ENCODE peak calls at places on chromosome 5, in five cellular contexts. P, V, Q, N and F are unnamed samples.

GRCh38 chr5:142320427-142320732 is 4.4 kb downstream of the SPRY4 start:
- DNase-seq in P (no peak), V (no peak), Q (no peak), N (no peak), F (no peak)

GRCh38 chr5:34684281-34684979 is 28.3 kb downstream of the RAI14 start:
- DNase-seq in P (no peak), V (peak; percentile 79), Q (no peak), N (no peak), F (no peak)

GRCh38 chr5:74625742-74626241 is 14.7 kb downstream of the ENC1 start:
- DNase-seq in P (no peak), V (peak; percentile 49), Q (no peak), N (no peak), F (no peak)

GRCh38 chr5:28580616-28581015 is 1542.2 kb upstream of the CDH9 start:
- DNase-seq in P (no peak), V (no peak), Q (no peak), N (no peak), F (no peak)

GRCh38 chr5:82820188-82820587 is 257.0 kb downstream of the TMEM167A start:
- DNase-seq in P (no peak), V (no peak), Q (no peak), N (no peak), F (no peak)

GRCh38 chr5:96683392-96683791 is 21.2 kb downstream of the CAST start:
- DNase-seq in P (no peak), V (no peak), Q (no peak), N (no peak), F (no peak)

GRCh38 chr5:79612667-79613190 is 488 bp downstream of the TENT2 start:
- DNase-seq in P (no peak), V (no peak), Q (no peak), N (no peak), F (no peak)

GRCh38 chr5:177478711-177479646 is 5.5 kb upstream of the DBN1 start:
- DNase-seq in P (peak; percentile 71), V (no peak), Q (peak; percentile 82), N (no peak), F (peak; percentile 97)

GRCh38 chr5:144142826-144143167 is 27.7 kb downstream of the YIPF5 start:
- DNase-seq in P (no peak), V (no peak), Q (no peak), N (no peak), F (no peak)

GRCh38 chr5:107739661-107740060 is 68.9 kb upstream of the EFNA5 start:
- DNase-seq in P (no peak), V (no peak), Q (no peak), N (no peak), F (no peak)

GRCh38 chr5:146719179-146719578 is 159.4 kb downstream of the PPP2R2B start:
- DNase-seq in P (no peak), V (no peak), Q (no peak), N (no peak), F (no peak)

GRCh38 chr5:134394932-134395331 is 16.7 kb downstream of the CDKN2AIPNL start:
- DNase-seq in P (no peak), V (no peak), Q (no peak), N (no peak), F (no peak)

GRCh38 chr5:33072296-33072695 is 361.2 kb downstream of the NPR3 start:
- DNase-seq in P (no peak), V (no peak), Q (no peak), N (no peak), F (no peak)

GRCh38 chr5:51194626-51195025 is 188.6 kb upstream of the ISL1 start:
- DNase-seq in P (no peak), V (no peak), Q (no peak), N (no peak), F (no peak)

GRCh38 chr5:61617039-61617438 is 285.0 kb downstream of the ZSWIM6 start:
- DNase-seq in P (no peak), V (no peak), Q (no peak), N (no peak), F (no peak)

GRCh38 chr5:36602711-36603321 is 3.6 kb upstream of the SLC1A3 start:
- DNase-seq in P (no peak), V (no peak), Q (no peak), N (no peak), F (no peak)

GRCh38 chr5:74143724-74144330 is 496.7 kb downstream of the ENC1 start:
- DNase-seq in P (no peak), V (no peak), Q (no peak), N (no peak), F (no peak)

GRCh38 chr5:169545762-169546161 is 37.8 kb upstream of the SPDL1 start:
- DNase-seq in P (no peak), V (no peak), Q (no peak), N (no peak), F (no peak)

GRCh38 chr5:24068507-24068906 is 561.1 kb downstream of the PRDM9 start:
- DNase-seq in P (no peak), V (no peak), Q (no peak), N (no peak), F (no peak)

GRCh38 chr5:14209836-14210235 is 66.7 kb downstream of the TRIO start:
- DNase-seq in P (no peak), V (no peak), Q (no peak), N (no peak), F (no peak)

GRCh38 chr5:9558319-9558965 is 12.6 kb upstream of the SEMA5A start:
- DNase-seq in P (no peak), V (no peak), Q (no peak), N (no peak), F (no peak)

GRCh38 chr5:54743997-54744788 is 226.6 kb downstream of the SNX18 start:
- DNase-seq in P (peak; percentile 41), V (peak; percentile 73), Q (no peak), N (no peak), F (peak; percentile 74)

GRCh38 chr5:142767925-142768324 is 2.3 kb upstream of the ARHGAP26 start:
- DNase-seq in P (no peak), V (no peak), Q (no peak), N (no peak), F (no peak)

GRCh38 chr5:57720656-57721055 is 238.0 kb upstream of the ACTBL2 start:
- DNase-seq in P (no peak), V (no peak), Q (no peak), N (no peak), F (no peak)

GRCh38 chr5:177362102-177362868 is 4.6 kb downstream of the RGS14 start:
- DNase-seq in P (no peak), V (no peak), Q (no peak), N (no peak), F (no peak)

GRCh38 chr5:77852514-77853352 is 76.6 kb upstream of the TBCA start:
- DNase-seq in P (no peak), V (peak; percentile 23), Q (no peak), N (no peak), F (peak; percentile 82)

GRCh38 chr5:132003170-132003744 is 8.2 kb downstream of the ACSL6 start:
- DNase-seq in P (no peak), V (no peak), Q (no peak), N (no peak), F (no peak)

GRCh38 chr5:73480500-73480899 is 17.7 kb upstream of the BTF3 start:
- DNase-seq in P (no peak), V (no peak), Q (no peak), N (no peak), F (no peak)

GRCh38 chr5:15598294-15598902 is 98.4 kb downstream of the FBXL7 start:
- DNase-seq in P (no peak), V (no peak), Q (no peak), N (peak; percentile 4), F (no peak)

GRCh38 chr5:174045470-174046025 is at the start of gene NSG2:
- DNase-seq in P (peak; percentile 67), V (peak; percentile 24), Q (peak; percentile 74), N (peak; percentile 38), F (no peak)

GRCh38 chr5:19902316-19902934 is 85.6 kb downstream of the CDH18 start:
- DNase-seq in P (no peak), V (peak; percentile 2), Q (no peak), N (no peak), F (no peak)

GRCh38 chr5:11329676-11330075 is 568.6 kb upstream of the DAP start:
- DNase-seq in P (no peak), V (no peak), Q (no peak), N (no peak), F (no peak)

GRCh38 chr5:115986358-115986757 is 24.1 kb downstream of the LVRN start:
- DNase-seq in P (no peak), V (peak; percentile 72), Q (no peak), N (no peak), F (no peak)

GRCh38 chr5:74684900-74685851 is at the start of gene HEXB:
- DNase-seq in P (peak; percentile 80), V (peak; percentile 84), Q (peak; percentile 89), N (no peak), F (peak; percentile 96)

GRCh38 chr5:76174101-76174500 is 90.9 kb downstream of the SV2C start:
- DNase-seq in P (no peak), V (no peak), Q (no peak), N (no peak), F (peak; percentile 24)

GRCh38 chr5:122089096-122089495 is 11.0 kb upstream of the LOX start:
- DNase-seq in P (no peak), V (no peak), Q (no peak), N (no peak), F (no peak)

DNA sequence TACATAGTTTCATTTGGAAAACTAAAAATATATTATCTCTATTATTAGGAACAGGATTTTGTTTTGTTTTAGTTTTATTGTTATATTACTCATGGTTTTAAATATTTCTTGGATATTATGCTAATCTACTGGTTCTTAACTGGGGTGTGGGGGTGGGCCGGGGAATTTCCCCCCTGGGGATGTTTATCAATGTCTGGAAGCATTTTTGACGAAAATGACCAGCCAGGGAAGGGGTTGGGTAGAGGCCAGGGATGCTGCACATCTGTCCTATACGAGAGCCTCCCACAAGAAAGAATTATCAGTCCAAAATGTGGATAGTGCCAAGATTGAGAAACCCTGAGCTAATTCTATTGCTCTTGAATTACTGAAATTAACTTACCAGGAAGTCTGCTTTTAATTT is 11.7 kb downstream of the FYB1 start:
- DNase-seq in P (no peak), V (no peak), Q (no peak), N (no peak), F (no peak)
- H3K4me1 ChIP-seq in P (no peaks in the 10 kb centered on the region), V (no peaks in the 10 kb centered on the region), Q (no peaks in the 10 kb centered on the region), N (no peaks in the 10 kb centered on the region), F (no peaks in the 10 kb centered on the region)

GRCh38 chr5:138337685-138338410 is at the start of gene FAM53C:
- DNase-seq in P (peak; percentile 89), V (peak; percentile 95), Q (peak; percentile 91), N (peak; percentile 91), F (peak; percentile 98)
- TF ChIP-seq POLR2AphosphoS5 in P (peak; percentile 98), V (peak; percentile 100), Q (peak; percentile 88), N (peak; percentile 100), F (peak; percentile 99)

GRCh38 chr5:4653475-4653874 is 486.7 kb upstream of the ADAMTS16 start:
- DNase-seq in P (no peak), V (no peak), Q (no peak), N (no peak), F (peak; percentile 64)
- H3K4me1 ChIP-seq in P (no peaks in the 10 kb centered on the region), V (no peaks in the 10 kb centered on the region), Q (no peaks in the 10 kb centered on the region), N (no peaks in the 10 kb centered on the region), F (no peaks in the 10 kb centered on the region)

GRCh38 chr5:172583931-172584511 is 57.0 kb upstream of the NEURL1B start:
- DNase-seq in P (no peak), V (peak; percentile 37), Q (no peak), N (no peak), F (no peak)
- TF ChIP-seq POLR2AphosphoS5 in P (peak; percentile 21), V (no peak), Q (peak; percentile 14), N (no peak), F (peak; percentile 57)